ENCODE peak calls at places on chromosome 9, in four cellular contexts. One of them, this sample, is unnamed.

GRCh38 chr9:86921141-86921868 is 26.0 kb downstream of the GAS1 start:
- DNase-seq in A549: no peak
- DNase-seq in WTC11: no peak
- DNase-seq in K562: no peak
- DNase-seq in this sample: no peak

GRCh38 chr9:69946800-69947437 is 96.7 kb upstream of the MAMDC2 start:
- DNase-seq in A549: peak
- DNase-seq in WTC11: no peak
- DNase-seq in K562: no peak
- DNase-seq in this sample: peak

GRCh38 chr9:124392855-124393460 is 22.3 kb downstream of the PSMB7 start:
- DNase-seq in A549: peak
- DNase-seq in WTC11: peak
- DNase-seq in K562: peak
- DNase-seq in this sample: peak

GRCh38 chr9:21331676-21332402 is 3.4 kb downstream of the KLHL9 start:
- DNase-seq in A549: no peak
- DNase-seq in WTC11: no peak
- DNase-seq in K562: no peak
- DNase-seq in this sample: no peak

GRCh38 chr9:91647371-91647770 is 223.7 kb upstream of the NFIL3 start:
- DNase-seq in A549: no peak
- DNase-seq in WTC11: no peak
- DNase-seq in K562: no peak
- DNase-seq in this sample: no peak

GRCh38 chr9:106479679-106480078 is 383.3 kb upstream of the ZNF462 start:
- DNase-seq in A549: no peak
- DNase-seq in WTC11: no peak
- DNase-seq in K562: no peak
- DNase-seq in this sample: no peak

GRCh38 chr9:124800306-124801259 is 23.6 kb downstream of the OLFML2A start:
- DNase-seq in A549: no peak
- DNase-seq in WTC11: no peak
- DNase-seq in K562: no peak
- DNase-seq in this sample: no peak

GRCh38 chr9:123343428-123344272 is 12.3 kb upstream of the CRB2 start:
- DNase-seq in A549: no peak
- DNase-seq in WTC11: no peak
- DNase-seq in K562: peak
- DNase-seq in this sample: peak

GRCh38 chr9:123806829-123807228 is 123.1 kb downstream of the DENND1A start:
- DNase-seq in A549: no peak
- DNase-seq in WTC11: no peak
- DNase-seq in K562: no peak
- DNase-seq in this sample: no peak

GRCh38 chr9:126616521-126616976 is 2.8 kb downstream of the LMX1B start:
- DNase-seq in A549: no peak
- DNase-seq in WTC11: peak
- DNase-seq in K562: no peak
- DNase-seq in this sample: no peak

GRCh38 chr9:34070601-34071340 is 22.1 kb upstream of the UBAP2 start:
- DNase-seq in A549: no peak
- DNase-seq in WTC11: no peak
- DNase-seq in K562: no peak
- DNase-seq in this sample: no peak

GRCh38 chr9:69885474-69885929 is 64.9 kb downstream of the CFAP95 start:
- DNase-seq in A549: peak
- DNase-seq in WTC11: no peak
- DNase-seq in K562: no peak
- DNase-seq in this sample: no peak

GRCh38 chr9:1125741-1126140 is 75.6 kb downstream of the DMRT2 start:
- DNase-seq in A549: no peak
- DNase-seq in WTC11: no peak
- DNase-seq in K562: no peak
- DNase-seq in this sample: no peak

GRCh38 chr9:136089697-136090045 is 5.4 kb downstream of the NACC2 start:
- DNase-seq in A549: no peak
- DNase-seq in WTC11: no peak
- DNase-seq in K562: no peak
- DNase-seq in this sample: peak

GRCh38 chr9:116100711-116101111 is 52.9 kb upstream of the PAPPA start:
- DNase-seq in A549: no peak
- DNase-seq in WTC11: no peak
- DNase-seq in K562: no peak
- DNase-seq in this sample: no peak

GRCh38 chr9:133163559-133164208 is at the start of gene GBGT1:
- DNase-seq in A549: peak
- DNase-seq in WTC11: peak
- DNase-seq in K562: peak
- DNase-seq in this sample: peak

GRCh38 chr9:131804826-131805225 is 65.0 kb upstream of the RAPGEF1 start:
- DNase-seq in A549: no peak
- DNase-seq in WTC11: no peak
- DNase-seq in K562: no peak
- DNase-seq in this sample: no peak

GRCh38 chr9:14361074-14361473 is 47.1 kb upstream of the NFIB start:
- DNase-seq in A549: no peak
- DNase-seq in WTC11: no peak
- DNase-seq in K562: no peak
- DNase-seq in this sample: no peak

DNA sequence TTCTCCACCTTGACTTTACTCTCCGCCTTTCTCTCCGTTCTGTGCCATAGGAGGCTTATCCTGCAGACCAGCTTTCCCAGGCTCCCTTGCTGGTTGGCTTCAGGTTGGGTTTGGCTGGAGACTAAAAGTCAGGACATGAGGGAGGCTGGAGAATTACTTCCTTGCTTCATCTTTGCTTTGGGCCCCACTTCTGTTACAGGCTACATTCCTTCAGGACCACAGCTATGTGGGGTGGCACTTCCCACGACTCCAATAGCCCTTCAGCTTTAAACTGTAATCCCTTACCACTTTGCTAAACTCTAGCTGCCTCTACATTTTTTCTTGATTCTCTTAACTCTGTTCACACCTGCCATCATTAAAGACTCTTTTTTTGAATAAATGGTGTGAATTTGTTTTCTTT is 186.7 kb upstream of the NR4A3 start:
- DNase-seq in A549: no peak
- DNase-seq in WTC11: no peak
- DNase-seq in K562: no peak
- DNase-seq in this sample: no peak
- TF ChIP-seq MAX in A549: no peak
- TF ChIP-seq MAX in WTC11: no peak
- TF ChIP-seq MAX in K562: no peak
- TF ChIP-seq MAX in this sample: no peak

GRCh38 chr9:117414906-117415583 is at the start of gene ASTN2:
- DNase-seq in A549: no peak
- DNase-seq in WTC11: peak
- DNase-seq in K562: no peak
- DNase-seq in this sample: no peak
- TF ChIP-seq MAX in A549: no peak
- TF ChIP-seq MAX in WTC11: peak
- TF ChIP-seq MAX in K562: no peak
- TF ChIP-seq MAX in this sample: no peak

DNA sequence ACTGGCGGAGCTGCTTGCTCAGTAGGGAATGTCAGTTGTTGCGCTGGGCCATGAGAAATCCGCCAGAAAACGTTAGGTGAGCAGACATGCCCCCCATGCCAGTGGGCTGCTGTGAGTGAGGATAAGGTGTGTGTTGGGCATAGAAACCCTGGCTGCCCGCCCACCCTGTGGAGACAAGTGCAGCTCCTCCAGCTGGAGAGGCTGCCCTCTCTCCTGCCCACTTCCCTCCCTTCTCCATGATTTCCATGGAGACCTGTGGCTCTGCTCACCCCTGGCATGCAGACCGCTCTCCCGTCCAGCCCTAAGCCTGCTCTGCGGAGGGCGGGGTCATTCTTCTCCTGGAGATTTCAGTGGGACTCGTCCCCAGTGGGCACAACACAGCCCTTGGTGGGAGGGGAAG is 133.0 kb upstream of the FAM120A start:
- DNase-seq in A549: no peak
- DNase-seq in WTC11: no peak
- DNase-seq in K562: no peak
- DNase-seq in this sample: no peak
- TF ChIP-seq MAX in A549: no peak
- TF ChIP-seq MAX in WTC11: no peak
- TF ChIP-seq MAX in K562: no peak
- TF ChIP-seq MAX in this sample: no peak

GRCh38 chr9:5442400-5443011 is 4.8 kb upstream of the PLGRKT start:
- DNase-seq in A549: peak
- DNase-seq in WTC11: no peak
- DNase-seq in K562: peak
- DNase-seq in this sample: peak
- TF ChIP-seq MAX in A549: no peak
- TF ChIP-seq MAX in WTC11: no peak
- TF ChIP-seq MAX in K562: no peak
- TF ChIP-seq MAX in this sample: peak

GRCh38 chr9:79778581-79778980 is 206.8 kb downstream of the TLE4 start:
- DNase-seq in A549: no peak
- DNase-seq in WTC11: no peak
- DNase-seq in K562: no peak
- DNase-seq in this sample: no peak

GRCh38 chr9:79780559-79780958 is 208.8 kb downstream of the TLE4 start:
- DNase-seq in A549: no peak
- DNase-seq in WTC11: no peak
- DNase-seq in K562: no peak
- DNase-seq in this sample: no peak

GRCh38 chr9:79774356-79774755 is 202.6 kb downstream of the TLE4 start:
- DNase-seq in A549: no peak
- DNase-seq in WTC11: no peak
- DNase-seq in K562: no peak
- DNase-seq in this sample: no peak

GRCh38 chr9:79781263-79781662 is 209.5 kb downstream of the TLE4 start:
- DNase-seq in A549: no peak
- DNase-seq in WTC11: no peak
- DNase-seq in K562: no peak
- DNase-seq in this sample: no peak

GRCh38 chr9:79776581-79776980 is 204.8 kb downstream of the TLE4 start:
- DNase-seq in A549: no peak
- DNase-seq in WTC11: no peak
- DNase-seq in K562: no peak
- DNase-seq in this sample: no peak
- TF ChIP-seq MAX in A549: no peak
- TF ChIP-seq MAX in WTC11: no peak
- TF ChIP-seq MAX in K562: no peak
- TF ChIP-seq MAX in this sample: no peak

GRCh38 chr9:120914953-120915352 is 11.6 kb downstream of the TRAF1 start:
- DNase-seq in A549: no peak
- DNase-seq in WTC11: no peak
- DNase-seq in K562: no peak
- DNase-seq in this sample: no peak

GRCh38 chr9:120915854-120916495 is 10.6 kb downstream of the TRAF1 start:
- DNase-seq in A549: no peak
- DNase-seq in WTC11: no peak
- DNase-seq in K562: no peak
- DNase-seq in this sample: peak

GRCh38 chr9:120917989-120918630 is 8.5 kb downstream of the TRAF1 start:
- DNase-seq in A549: no peak
- DNase-seq in WTC11: no peak
- DNase-seq in K562: no peak
- DNase-seq in this sample: no peak

GRCh38 chr9:120917285-120917684 is 9.3 kb downstream of the TRAF1 start:
- DNase-seq in A549: no peak
- DNase-seq in WTC11: no peak
- DNase-seq in K562: no peak
- DNase-seq in this sample: no peak

DNA sequence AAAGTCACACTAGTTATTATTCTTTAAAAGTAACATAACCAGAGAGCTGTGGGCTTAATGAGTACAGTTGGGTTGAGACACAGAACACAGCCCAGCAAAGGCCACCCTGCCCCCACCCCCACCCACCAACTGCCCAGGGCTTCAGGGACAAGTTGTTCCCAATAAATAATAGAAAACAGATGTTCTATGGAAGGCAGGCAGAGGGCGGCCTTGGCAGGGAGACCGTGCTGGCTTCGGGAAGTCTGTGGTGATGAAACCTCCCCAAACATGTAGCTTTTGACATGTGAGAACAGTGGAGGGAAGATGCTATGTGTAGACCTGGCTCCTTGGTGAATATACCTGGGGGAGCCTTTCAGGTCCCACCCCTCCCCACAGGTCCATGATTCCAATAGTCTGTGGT is 10.0 kb downstream of the TRAF1 start:
- DNase-seq in A549: no peak
- DNase-seq in WTC11: no peak
- DNase-seq in K562: no peak
- DNase-seq in this sample: no peak
- TF ChIP-seq MAX in A549: no peak
- TF ChIP-seq MAX in WTC11: no peak
- TF ChIP-seq MAX in K562: no peak
- TF ChIP-seq MAX in this sample: no peak

GRCh38 chr9:118782790-118783463 is 586.3 kb downstream of the BRINP1 start:
- DNase-seq in A549: no peak
- DNase-seq in WTC11: no peak
- DNase-seq in K562: no peak
- DNase-seq in this sample: no peak
- TF ChIP-seq MAX in A549: no peak
- TF ChIP-seq MAX in WTC11: no peak
- TF ChIP-seq MAX in K562: no peak
- TF ChIP-seq MAX in this sample: no peak

DNA sequence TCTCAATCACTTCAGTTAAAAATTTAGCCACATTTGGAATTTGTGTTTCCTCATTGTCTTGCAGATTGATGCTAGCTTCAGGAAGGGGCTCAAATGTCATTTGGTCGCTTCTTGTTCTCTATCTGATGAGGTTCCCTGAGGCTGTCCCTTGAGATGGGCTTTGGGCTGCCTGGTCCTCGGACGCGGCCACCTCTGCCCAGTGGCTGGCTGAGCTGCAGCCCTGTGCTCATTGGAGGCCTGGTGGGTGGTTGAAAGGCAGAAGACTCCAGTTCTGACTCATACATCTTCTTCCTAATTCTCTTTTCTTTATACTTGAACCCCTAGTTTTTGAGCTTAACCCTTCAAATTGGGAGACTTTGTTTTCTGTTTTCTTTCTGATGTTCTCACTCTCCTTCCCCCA is 78.8 kb upstream of the NTRK2 start:
- DNase-seq in A549: no peak
- DNase-seq in WTC11: no peak
- DNase-seq in K562: no peak
- DNase-seq in this sample: no peak
- TF ChIP-seq MAX in A549: no peak
- TF ChIP-seq MAX in WTC11: no peak
- TF ChIP-seq MAX in K562: no peak
- TF ChIP-seq MAX in this sample: no peak